ENCODE peak calls at places on chromosomes 3 and 15, in eight cellular contexts. S is tibial artery; C is GM23248; F is caudate nucleus; B is CD8-positive, alpha-beta memory T cell; Q is coronary artery; E is cardiac muscle cell; A is AG04450. R is an unnamed sample.

GRCh38 chr3:185460719-185461350 is 38.0 kb downstream of the TMEM41A start:
- DNase-seq in S (no peak), C (peak; percentile 43), F (no peak), B (no peak), Q (no peak), E (peak; percentile 47), A (no peak), R (no peak)

GRCh38 chr3:115042351-115042750 is 104.7 kb downstream of the ZBTB20 start:
- DNase-seq in S (no peak), C (peak; percentile 31), F (no peak), B (no peak), Q (no peak), E (no peak), A (no peak), R (no peak)

GRCh38 chr15:56369234-56369633 is 4.0 kb downstream of the TEX9 start:
- DNase-seq in S (no peak), C (no peak), F (no peak), B (no peak), Q (no peak), E (no peak), A (no peak), R (no peak)

GRCh38 chr3:51390186-51390585 is 899 bp upstream of the RBM15B start:
- DNase-seq in S (no peak), C (no peak), F (no peak), B (no peak), Q (no peak), E (no peak), A (no peak), R (no peak)

GRCh38 chr15:70752142-70752754 is 11.1 kb downstream of the UACA start:
- DNase-seq in S (peak; percentile 76), C (no peak), F (no peak), B (peak; percentile 37), Q (no peak), E (peak; percentile 66), A (no peak), R (no peak)

GRCh38 chr15:59997070-59997701 is 6.9 kb upstream of the FOXB1 start:
- DNase-seq in S (no peak), C (no peak), F (no peak), B (peak; percentile 49), Q (no peak), E (no peak), A (no peak), R (no peak)

GRCh38 chr3:20648921-20649381 is 462.9 kb upstream of the SGO1 start:
- DNase-seq in S (no peak), C (peak; percentile 39), F (no peak), B (no peak), Q (no peak), E (peak; percentile 56), A (no peak), R (no peak)

GRCh38 chr15:51494411-51495314 is 127.9 kb downstream of the DMXL2 start:
- DNase-seq in S (no peak), C (peak; percentile 19), F (no peak), B (no peak), Q (no peak), E (peak; percentile 58), A (peak; percentile 18), R (no peak)

GRCh38 chr3:75332784-75333183 is 331.3 kb upstream of the FRG2C start:
- DNase-seq in S (no peak), C (peak; percentile 65), F (no peak), B (no peak), Q (no peak), E (no peak), A (peak; percentile 29), R (no peak)

GRCh38 chr15:50168778-50169411 is 13.1 kb upstream of the SLC27A2 start:
- DNase-seq in S (no peak), C (no peak), F (no peak), B (no peak), Q (no peak), E (no peak), A (no peak), R (no peak)

GRCh38 chr15:88658070-88658965 is 19.5 kb downstream of the ISG20 start:
- DNase-seq in S (no peak), C (no peak), F (no peak), B (no peak), Q (peak; percentile 46), E (no peak), A (no peak), R (no peak)

GRCh38 chr15:88663216-88663615 is 24.4 kb downstream of the ISG20 start:
- DNase-seq in S (no peak), C (peak; percentile 33), F (no peak), B (no peak), Q (peak; percentile 60), E (peak; percentile 34), A (no peak), R (no peak)

GRCh38 chr15:88658972-88659931 is 20.4 kb downstream of the ISG20 start:
- DNase-seq in S (peak; percentile 37), C (peak; percentile 88), F (no peak), B (no peak), Q (peak; percentile 53), E (peak; percentile 79), A (no peak), R (no peak)

GRCh38 chr15:88661766-88662556 is 23.1 kb downstream of the ISG20 start:
- DNase-seq in S (no peak), C (no peak), F (no peak), B (no peak), Q (no peak), E (peak; percentile 30), A (no peak), R (no peak)

GRCh38 chr15:88661041-88661765 is 22.4 kb downstream of the ISG20 start:
- DNase-seq in S (no peak), C (peak; percentile 63), F (no peak), B (no peak), Q (peak; percentile 46), E (no peak), A (no peak), R (no peak)
- H3K27ac ChIP-seq in S (peak overlapping the region; percentile 68), C (peak overlapping the region; percentile 11), F (no peak overlapping the region), B (no peak overlapping the region), Q (peak overlapping the region; percentile 35), E (no peak overlapping the region), A (peak overlapping the region; percentile 61), R (no peak overlapping the region)

DNA sequence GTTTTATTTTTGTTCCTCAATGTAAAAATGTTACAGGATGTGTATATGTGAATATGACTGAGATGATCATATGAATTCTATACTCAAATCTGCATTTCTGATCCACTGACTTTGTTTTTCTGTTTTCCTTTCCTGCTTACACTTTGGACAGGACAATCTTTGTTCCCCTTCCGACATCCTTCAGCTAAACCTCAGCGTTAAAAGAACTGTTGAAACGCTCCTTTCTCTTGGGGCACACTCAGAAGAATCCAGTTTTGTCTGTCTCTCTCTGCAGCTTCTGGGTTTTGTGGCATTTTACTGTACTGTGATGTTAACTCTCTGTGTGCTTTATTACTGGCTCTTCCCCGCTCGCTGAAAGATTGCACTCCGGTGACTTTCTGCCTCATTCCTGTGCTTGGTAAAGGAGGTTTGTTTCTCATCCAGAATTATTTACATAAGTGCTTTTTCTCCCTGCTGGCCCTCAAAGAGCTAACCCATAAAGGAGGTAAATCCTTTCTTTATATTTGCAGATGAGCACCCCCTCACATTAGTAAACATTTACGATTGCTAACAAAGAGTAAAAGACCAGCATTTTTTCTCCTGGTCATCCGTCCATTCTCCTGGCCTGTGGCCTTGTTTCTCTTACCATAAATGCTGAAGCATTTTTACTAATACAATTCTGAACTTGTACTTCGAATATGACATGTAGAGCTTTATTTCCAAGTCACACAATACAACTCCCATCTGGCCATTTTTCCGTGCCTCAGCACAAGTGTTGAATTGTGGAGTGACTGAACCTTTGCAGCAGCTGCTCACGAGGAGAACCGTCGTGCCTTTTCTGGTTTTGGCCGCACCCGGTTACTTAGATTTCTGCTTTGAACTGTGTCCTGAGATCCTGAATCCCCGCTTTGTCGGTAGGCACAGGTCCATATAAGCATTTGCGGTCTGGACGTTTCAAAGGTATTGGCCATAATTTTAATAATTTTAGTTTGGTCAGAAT is 69.3 kb upstream of the RPL35A start:
- DNase-seq in S (no peak), C (no peak), F (no peak), B (no peak), Q (no peak), E (no peak), A (no peak), R (no peak)
- H3K27ac ChIP-seq in S (no peak overlapping the region), C (no peak overlapping the region), F (peak overlapping the region; percentile 40), B (no peak overlapping the region), Q (no peak overlapping the region), E (peak overlapping the region; percentile 39), A (no peak overlapping the region), R (peak overlapping the region; percentile 4)

DNA sequence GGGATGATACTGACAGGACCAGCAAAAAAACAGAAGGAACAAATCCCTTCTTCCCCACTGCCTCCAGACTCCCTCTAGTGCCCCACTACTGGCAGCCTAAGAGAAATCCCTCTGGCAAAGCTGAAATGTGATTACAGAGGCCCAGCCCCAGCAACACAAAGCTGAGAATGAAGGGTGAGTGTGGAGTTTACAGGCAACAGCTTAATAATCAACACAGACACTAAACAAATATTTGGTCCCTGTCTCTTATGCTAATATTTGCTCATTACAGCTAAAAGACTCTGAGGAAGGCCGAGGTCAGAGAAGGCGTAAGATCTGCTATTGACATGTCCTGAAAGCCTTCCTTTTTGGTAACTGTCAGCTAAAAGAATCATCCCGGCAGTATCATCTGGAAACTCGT is 308.5 kb upstream of the RASGRP1 start:
- DNase-seq in S (no peak), C (no peak), F (no peak), B (no peak), Q (no peak), E (no peak), A (no peak), R (no peak)
- H3K27ac ChIP-seq in S (peak overlapping the region; percentile 4), C (no peak overlapping the region), F (no peak overlapping the region), B (no peak overlapping the region), Q (peak overlapping the region; percentile 60), E (no peak overlapping the region), A (no peak overlapping the region), R (no peak overlapping the region)

GRCh38 chr15:28914046-28914445 is 28.3 kb downstream of the APBA2 start:
- DNase-seq in S (no peak), C (no peak), F (no peak), B (no peak), Q (no peak), E (no peak), A (no peak), R (no peak)

GRCh38 chr15:28913171-28913765 is 27.5 kb downstream of the APBA2 start:
- DNase-seq in S (no peak), C (no peak), F (no peak), B (no peak), Q (no peak), E (peak; percentile 9), A (no peak), R (no peak)

GRCh38 chr15:28909958-28910500 is 24.3 kb downstream of the APBA2 start:
- DNase-seq in S (no peak), C (no peak), F (no peak), B (no peak), Q (no peak), E (no peak), A (no peak), R (no peak)

GRCh38 chr15:28912422-28912821 is 26.6 kb downstream of the APBA2 start:
- DNase-seq in S (no peak), C (no peak), F (no peak), B (no peak), Q (no peak), E (peak; percentile 38), A (no peak), R (no peak)

DNA sequence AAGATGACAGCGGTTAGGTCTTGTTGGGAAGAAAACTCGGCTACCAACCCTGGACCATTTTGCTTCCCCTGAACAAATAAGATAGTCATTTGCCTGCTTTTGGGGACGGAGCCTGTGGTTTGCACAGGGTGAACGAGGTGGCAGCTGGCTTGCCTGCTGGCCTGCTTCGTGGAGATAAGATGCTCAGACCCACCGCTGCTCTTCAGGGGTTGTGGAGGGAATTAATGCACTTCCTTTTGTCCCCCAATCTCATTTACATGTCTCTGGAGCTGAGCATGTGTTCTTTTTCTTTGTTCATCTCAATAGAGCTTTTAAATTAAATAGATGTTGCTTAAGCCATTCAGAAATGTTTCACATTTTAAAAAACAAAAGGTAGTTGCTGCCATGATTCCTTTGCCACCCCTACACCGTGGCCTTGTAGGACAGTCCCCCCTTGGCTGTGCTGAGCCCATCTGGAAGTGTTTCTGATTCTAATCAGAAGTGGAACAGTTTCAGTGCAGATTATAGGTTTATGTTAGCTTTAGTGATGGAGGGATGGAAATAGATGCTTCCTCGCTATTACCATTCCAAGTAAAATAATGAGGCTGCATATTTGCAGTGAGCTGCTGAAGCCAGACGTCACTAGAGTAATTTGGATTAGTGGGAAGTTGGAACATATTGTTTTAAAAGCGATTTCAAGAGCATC is 25.7 kb downstream of the APBA2 start:
- DNase-seq in S (no peak), C (no peak), F (no peak), B (no peak), Q (no peak), E (no peak), A (no peak), R (no peak)
- H3K27ac ChIP-seq in S (no peak overlapping the region), C (no peak overlapping the region), F (no peak overlapping the region), B (no peak overlapping the region), Q (no peak overlapping the region), E (no peak overlapping the region), A (no peak overlapping the region), R (no peak overlapping the region)